ENCODE peak calls at places on chromosomes 3 and 15, in six cellular contexts. One of them, this sample, is unnamed. For H3K36me3, the result is how much of the 10 kb centered on the place peaks cover.

GRCh38 chr3:177069514-177070329 is 127.6 kb downstream of the TBL1XR1 start:
- DNase-seq in mammary epithelial cell: peak
- DNase-seq in tibial artery: no peak
- DNase-seq in upper lobe of right lung: no peak
- DNase-seq in psoas muscle: no peak
- DNase-seq in left lung: no peak
- DNase-seq in this sample: no peak

GRCh38 chr15:31312220-31312619 is 14.4 kb upstream of the KLF13 start:
- DNase-seq in mammary epithelial cell: no peak
- DNase-seq in tibial artery: no peak
- DNase-seq in upper lobe of right lung: no peak
- DNase-seq in psoas muscle: no peak
- DNase-seq in left lung: no peak
- DNase-seq in this sample: no peak

GRCh38 chr3:122982202-122983185 is 45.1 kb downstream of the SEMA5B start:
- DNase-seq in mammary epithelial cell: no peak
- DNase-seq in tibial artery: no peak
- DNase-seq in upper lobe of right lung: no peak
- DNase-seq in psoas muscle: no peak
- DNase-seq in left lung: no peak
- DNase-seq in this sample: no peak

GRCh38 chr3:41317718-41318117 is 118.4 kb downstream of the CTNNB1 start:
- DNase-seq in mammary epithelial cell: peak
- DNase-seq in tibial artery: no peak
- DNase-seq in upper lobe of right lung: no peak
- DNase-seq in psoas muscle: no peak
- DNase-seq in left lung: no peak
- DNase-seq in this sample: no peak

GRCh38 chr3:23953523-23953922 is 8.4 kb downstream of the NR1D2 start:
- DNase-seq in mammary epithelial cell: no peak
- DNase-seq in tibial artery: no peak
- DNase-seq in upper lobe of right lung: no peak
- DNase-seq in psoas muscle: no peak
- DNase-seq in left lung: no peak
- DNase-seq in this sample: no peak

GRCh38 chr15:50017522-50017921 is 101.5 kb downstream of the ATP8B4 start:
- DNase-seq in mammary epithelial cell: no peak
- DNase-seq in tibial artery: no peak
- DNase-seq in upper lobe of right lung: no peak
- DNase-seq in psoas muscle: no peak
- DNase-seq in left lung: no peak
- DNase-seq in this sample: no peak

GRCh38 chr15:67043939-67044771 is 21.2 kb upstream of the SMAD3 start:
- DNase-seq in mammary epithelial cell: peak
- DNase-seq in tibial artery: peak
- DNase-seq in upper lobe of right lung: no peak
- DNase-seq in psoas muscle: no peak
- DNase-seq in left lung: no peak
- DNase-seq in this sample: no peak

GRCh38 chr3:108300103-108300849 is 3.9 kb downstream of the HHLA2 start:
- DNase-seq in mammary epithelial cell: peak
- DNase-seq in tibial artery: no peak
- DNase-seq in upper lobe of right lung: no peak
- DNase-seq in psoas muscle: no peak
- DNase-seq in left lung: no peak
- DNase-seq in this sample: no peak

GRCh38 chr3:153356908-153357307 is 194.9 kb downstream of the RAP2B start:
- DNase-seq in mammary epithelial cell: no peak
- DNase-seq in tibial artery: no peak
- DNase-seq in upper lobe of right lung: no peak
- DNase-seq in psoas muscle: no peak
- DNase-seq in left lung: no peak
- DNase-seq in this sample: no peak

GRCh38 chr15:39641187-39641889 is 60.5 kb downstream of the THBS1 start:
- DNase-seq in mammary epithelial cell: peak
- DNase-seq in tibial artery: no peak
- DNase-seq in upper lobe of right lung: no peak
- DNase-seq in psoas muscle: no peak
- DNase-seq in left lung: no peak
- DNase-seq in this sample: no peak

GRCh38 chr3:65914740-65915366 is 123.9 kb downstream of the MAGI1 start:
- DNase-seq in mammary epithelial cell: no peak
- DNase-seq in tibial artery: no peak
- DNase-seq in upper lobe of right lung: no peak
- DNase-seq in psoas muscle: no peak
- DNase-seq in left lung: no peak
- DNase-seq in this sample: no peak

GRCh38 chr3:55735976-55736375 is 248.9 kb upstream of the WNT5A start:
- DNase-seq in mammary epithelial cell: no peak
- DNase-seq in tibial artery: no peak
- DNase-seq in upper lobe of right lung: no peak
- DNase-seq in psoas muscle: no peak
- DNase-seq in left lung: no peak
- DNase-seq in this sample: no peak

GRCh38 chr15:90054618-90055097 is 47.6 kb downstream of the IDH2 start:
- DNase-seq in mammary epithelial cell: no peak
- DNase-seq in tibial artery: no peak
- DNase-seq in upper lobe of right lung: no peak
- DNase-seq in psoas muscle: no peak
- DNase-seq in left lung: no peak
- DNase-seq in this sample: no peak

GRCh38 chr3:56137406-56137805 is 330.9 kb downstream of the ERC2 start:
- DNase-seq in mammary epithelial cell: no peak
- DNase-seq in tibial artery: no peak
- DNase-seq in upper lobe of right lung: no peak
- DNase-seq in psoas muscle: no peak
- DNase-seq in left lung: no peak
- DNase-seq in this sample: no peak

GRCh38 chr3:39107874-39108308 is 411 bp downstream of the TTC21A start:
- DNase-seq in mammary epithelial cell: no peak
- DNase-seq in tibial artery: peak
- DNase-seq in upper lobe of right lung: no peak
- DNase-seq in psoas muscle: no peak
- DNase-seq in left lung: no peak
- DNase-seq in this sample: no peak

GRCh38 chr15:68307131-68307928 is 29.8 kb downstream of the FEM1B start:
- DNase-seq in mammary epithelial cell: no peak
- DNase-seq in tibial artery: no peak
- DNase-seq in upper lobe of right lung: no peak
- DNase-seq in psoas muscle: no peak
- DNase-seq in left lung: peak
- DNase-seq in this sample: no peak

GRCh38 chr15:29518442-29518841 is 248.8 kb upstream of the NSMCE3 start:
- DNase-seq in mammary epithelial cell: no peak
- DNase-seq in tibial artery: no peak
- DNase-seq in upper lobe of right lung: no peak
- DNase-seq in psoas muscle: no peak
- DNase-seq in left lung: no peak
- DNase-seq in this sample: no peak

GRCh38 chr15:78387678-78388077 is 47.5 kb downstream of the CRABP1 start:
- DNase-seq in mammary epithelial cell: no peak
- DNase-seq in tibial artery: no peak
- DNase-seq in upper lobe of right lung: no peak
- DNase-seq in psoas muscle: no peak
- DNase-seq in left lung: no peak
- DNase-seq in this sample: no peak

GRCh38 chr3:31873254-31873653 is 107.8 kb downstream of the OSBPL10 start:
- DNase-seq in mammary epithelial cell: peak
- DNase-seq in tibial artery: no peak
- DNase-seq in upper lobe of right lung: no peak
- DNase-seq in psoas muscle: no peak
- DNase-seq in left lung: no peak
- DNase-seq in this sample: no peak

GRCh38 chr3:154615451-154615850 is 185.5 kb upstream of the GPR149 start:
- DNase-seq in mammary epithelial cell: no peak
- DNase-seq in tibial artery: no peak
- DNase-seq in upper lobe of right lung: no peak
- DNase-seq in psoas muscle: no peak
- DNase-seq in left lung: no peak
- DNase-seq in this sample: no peak

GRCh38 chr15:39629906-39630305 is 49.0 kb downstream of the THBS1 start:
- DNase-seq in mammary epithelial cell: peak
- DNase-seq in tibial artery: no peak
- DNase-seq in upper lobe of right lung: no peak
- DNase-seq in psoas muscle: no peak
- DNase-seq in left lung: no peak
- DNase-seq in this sample: no peak

GRCh38 chr3:157204880-157205279 is 44.9 kb upstream of the CCNL1 start:
- DNase-seq in mammary epithelial cell: no peak
- DNase-seq in tibial artery: no peak
- DNase-seq in upper lobe of right lung: no peak
- DNase-seq in psoas muscle: no peak
- DNase-seq in left lung: no peak
- DNase-seq in this sample: no peak

GRCh38 chr3:138434875-138435772 is 708 bp downstream of the ESYT3 start:
- DNase-seq in mammary epithelial cell: no peak
- DNase-seq in tibial artery: no peak
- DNase-seq in upper lobe of right lung: peak
- DNase-seq in psoas muscle: no peak
- DNase-seq in left lung: peak
- DNase-seq in this sample: no peak

DNA sequence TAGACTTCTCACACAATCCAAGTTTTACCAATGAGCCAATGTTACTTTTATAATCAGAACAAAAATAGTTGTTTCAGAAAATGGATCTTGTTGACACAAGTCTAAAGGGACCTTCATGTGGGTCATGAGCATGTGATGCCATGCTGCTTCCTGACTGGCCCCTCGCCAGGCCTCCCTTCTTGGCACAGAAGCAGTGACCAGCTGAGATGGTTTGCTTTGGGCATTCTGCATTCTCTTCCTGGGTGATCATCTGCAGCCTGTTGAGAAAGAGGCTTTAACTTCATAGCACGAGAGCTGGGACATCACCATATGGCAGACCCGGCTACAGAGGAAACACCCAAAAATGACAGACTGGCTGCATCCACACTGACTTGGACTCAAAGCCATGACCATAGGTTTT is 45.7 kb downstream of the TGM4 start:
- DNase-seq in mammary epithelial cell: no peak
- DNase-seq in tibial artery: peak
- DNase-seq in upper lobe of right lung: no peak
- DNase-seq in psoas muscle: no peak
- DNase-seq in left lung: no peak
- DNase-seq in this sample: no peak
- H3K36me3 ChIP-seq in mammary epithelial cell: under half
- H3K36me3 ChIP-seq in tibial artery: under half
- H3K36me3 ChIP-seq in upper lobe of right lung: under half
- H3K36me3 ChIP-seq in psoas muscle: under half
- H3K36me3 ChIP-seq in left lung: half or more
- H3K36me3 ChIP-seq in this sample: under half

DNA sequence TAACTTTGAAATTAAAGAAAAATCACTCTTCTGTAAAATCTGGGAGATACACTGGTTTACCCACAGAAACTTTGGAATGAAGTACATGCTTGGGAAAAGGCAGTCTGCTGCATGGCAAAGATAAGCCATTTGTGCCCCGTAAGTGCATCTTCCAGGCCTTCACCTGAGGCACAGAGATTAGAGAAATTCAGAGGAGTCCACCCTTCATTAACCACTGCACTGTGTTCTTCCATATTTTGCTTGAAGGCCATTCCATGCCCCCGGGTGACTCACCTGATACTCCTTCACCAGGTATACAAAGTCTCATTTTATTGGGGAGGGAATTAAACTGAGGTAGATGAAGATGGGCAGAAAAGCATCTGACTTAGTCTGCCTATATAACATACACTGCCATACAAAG is 53.0 kb downstream of the CMSS1 start:
- DNase-seq in mammary epithelial cell: no peak
- DNase-seq in tibial artery: no peak
- DNase-seq in upper lobe of right lung: no peak
- DNase-seq in psoas muscle: no peak
- DNase-seq in left lung: no peak
- DNase-seq in this sample: no peak
- H3K4me3 ChIP-seq in mammary epithelial cell: no peak
- H3K4me3 ChIP-seq in tibial artery: peak
- H3K4me3 ChIP-seq in upper lobe of right lung: no peak
- H3K4me3 ChIP-seq in psoas muscle: peak
- H3K4me3 ChIP-seq in left lung: no peak
- H3K4me3 ChIP-seq in this sample: peak

DNA sequence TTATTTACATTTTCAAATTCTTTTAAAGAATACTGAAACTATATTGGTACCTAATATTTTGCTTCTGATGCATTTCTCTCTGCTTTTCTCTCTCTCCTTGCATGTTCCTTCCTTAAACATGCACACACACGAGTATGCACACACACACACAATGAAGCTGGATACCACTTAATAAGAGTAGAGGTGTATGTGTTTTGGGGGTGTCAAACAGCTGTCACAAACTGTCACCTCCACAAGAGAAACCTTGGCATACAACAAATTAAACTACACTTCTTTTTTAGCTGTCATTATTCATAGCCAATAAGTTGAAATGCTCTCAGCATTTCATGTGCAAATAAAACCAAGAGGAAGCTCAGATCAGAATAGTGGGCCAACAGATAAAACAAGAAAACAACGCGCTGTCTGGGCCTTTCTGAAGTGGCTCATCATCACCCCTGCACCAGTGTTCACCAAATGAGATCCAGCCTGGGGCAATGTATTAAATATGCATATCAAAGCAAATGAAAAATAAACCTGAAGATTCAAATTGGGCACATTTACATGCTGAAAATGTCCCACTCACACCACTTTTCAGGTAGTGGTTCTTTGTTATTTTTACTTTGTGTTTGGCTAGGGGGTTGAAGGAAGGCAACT is 9.7 kb downstream of the MEIS2 start:
- DNase-seq in mammary epithelial cell: no peak
- DNase-seq in tibial artery: no peak
- DNase-seq in upper lobe of right lung: no peak
- DNase-seq in psoas muscle: no peak
- DNase-seq in left lung: no peak
- DNase-seq in this sample: no peak
- H3K27ac ChIP-seq in mammary epithelial cell: no peak
- H3K27ac ChIP-seq in tibial artery: no peak
- H3K27ac ChIP-seq in upper lobe of right lung: no peak
- H3K27ac ChIP-seq in psoas muscle: no peak
- H3K27ac ChIP-seq in left lung: no peak
- H3K27ac ChIP-seq in this sample: no peak

DNA sequence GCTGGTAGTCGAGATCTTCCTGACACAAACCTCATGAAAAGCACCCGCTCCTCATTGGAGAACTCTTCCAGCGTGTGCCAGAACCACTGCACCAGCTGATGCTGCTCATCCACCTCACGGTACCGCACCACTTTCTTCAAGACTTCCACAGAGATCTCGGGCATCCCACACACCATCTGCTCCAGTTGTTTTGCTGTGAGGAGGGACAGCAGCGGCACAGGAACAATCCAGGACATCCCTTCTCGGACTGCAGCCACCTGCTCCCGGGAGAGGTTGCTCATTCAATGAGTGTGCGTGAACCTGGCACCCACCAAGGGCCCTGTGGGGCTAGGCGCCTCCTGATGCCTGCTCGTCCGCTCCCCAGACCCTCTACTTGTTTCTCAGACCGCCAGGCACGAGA is 15.1 kb downstream of the FBXL22 start:
- DNase-seq in mammary epithelial cell: no peak
- DNase-seq in tibial artery: no peak
- DNase-seq in upper lobe of right lung: no peak
- DNase-seq in psoas muscle: no peak
- DNase-seq in left lung: no peak
- DNase-seq in this sample: no peak
- H3K36me3 ChIP-seq in mammary epithelial cell: under half
- H3K36me3 ChIP-seq in tibial artery: half or more
- H3K36me3 ChIP-seq in upper lobe of right lung: half or more
- H3K36me3 ChIP-seq in psoas muscle: half or more
- H3K36me3 ChIP-seq in left lung: half or more
- H3K36me3 ChIP-seq in this sample: under half

This sample was measured in thoracic aorta.